ENCODE peak calls at places on chromosome 10, in six cellular contexts. One of them, this sample, is unnamed. For H3K9me3, the result is how much of the 10 kb centered on the place peaks cover.

GRCh38 chr10:26494018-26494417 is 55.9 kb downstream of the APBB1IP start:
- DNase-seq in right cardiac atrium: no peak
- DNase-seq in CD4-positive, alpha-beta memory T cell: no peak
- DNase-seq in GM23248: no peak
- DNase-seq in A673: no peak
- DNase-seq in HepG2: no peak
- DNase-seq in this sample: no peak

GRCh38 chr10:122140941-122141623 is 130.0 kb upstream of the BTBD16 start:
- DNase-seq in HepG2: peak
- DNase-seq in CD4-positive, alpha-beta memory T cell: no peak
- DNase-seq in GM23248: peak
- DNase-seq in A673: no peak
- DNase-seq in right cardiac atrium: peak
- DNase-seq in this sample: peak

GRCh38 chr10:93357680-93358079 is 124.5 kb downstream of the MYOF start:
- DNase-seq in A673: peak
- DNase-seq in CD4-positive, alpha-beta memory T cell: peak
- DNase-seq in right cardiac atrium: no peak
- DNase-seq in HepG2: peak
- DNase-seq in GM23248: peak
- DNase-seq in this sample: no peak

GRCh38 chr10:69831231-69831855 is 29.6 kb downstream of the COL13A1 start:
- DNase-seq in right cardiac atrium: no peak
- DNase-seq in CD4-positive, alpha-beta memory T cell: no peak
- DNase-seq in A673: no peak
- DNase-seq in GM23248: peak
- DNase-seq in HepG2: no peak
- DNase-seq in this sample: no peak

GRCh38 chr10:3525832-3526449 is 259.1 kb downstream of the KLF6 start:
- DNase-seq in A673: peak
- DNase-seq in CD4-positive, alpha-beta memory T cell: no peak
- DNase-seq in HepG2: peak
- DNase-seq in right cardiac atrium: peak
- DNase-seq in GM23248: peak
- DNase-seq in this sample: peak

GRCh38 chr10:49612513-49613159 is 1.2 kb upstream of the CHAT start:
- DNase-seq in GM23248: no peak
- DNase-seq in A673: peak
- DNase-seq in HepG2: peak
- DNase-seq in CD4-positive, alpha-beta memory T cell: no peak
- DNase-seq in right cardiac atrium: no peak
- DNase-seq in this sample: peak

GRCh38 chr10:103513383-103514060 is 20.0 kb downstream of the NEURL1 start:
- DNase-seq in A673: no peak
- DNase-seq in HepG2: no peak
- DNase-seq in right cardiac atrium: no peak
- DNase-seq in CD4-positive, alpha-beta memory T cell: no peak
- DNase-seq in GM23248: no peak
- DNase-seq in this sample: peak

GRCh38 chr10:103986360-103986759 is 19.4 kb downstream of the SLK start:
- DNase-seq in CD4-positive, alpha-beta memory T cell: no peak
- DNase-seq in right cardiac atrium: no peak
- DNase-seq in GM23248: no peak
- DNase-seq in HepG2: no peak
- DNase-seq in A673: no peak
- DNase-seq in this sample: no peak

GRCh38 chr10:129531195-129531968 is 64.3 kb downstream of the MGMT start:
- DNase-seq in right cardiac atrium: no peak
- DNase-seq in GM23248: peak
- DNase-seq in CD4-positive, alpha-beta memory T cell: no peak
- DNase-seq in HepG2: peak
- DNase-seq in A673: peak
- DNase-seq in this sample: peak

GRCh38 chr10:52486840-52487611 is 172.9 kb downstream of the DKK1 start:
- DNase-seq in GM23248: peak
- DNase-seq in CD4-positive, alpha-beta memory T cell: no peak
- DNase-seq in HepG2: no peak
- DNase-seq in A673: no peak
- DNase-seq in right cardiac atrium: no peak
- DNase-seq in this sample: peak

GRCh38 chr10:49243610-49244283 is 55.2 kb upstream of the C10orf71 start:
- DNase-seq in A673: no peak
- DNase-seq in GM23248: no peak
- DNase-seq in CD4-positive, alpha-beta memory T cell: no peak
- DNase-seq in right cardiac atrium: no peak
- DNase-seq in HepG2: no peak
- DNase-seq in this sample: no peak

GRCh38 chr10:86203162-86203905 is 163.3 kb downstream of the GRID1 start:
- DNase-seq in GM23248: peak
- DNase-seq in A673: peak
- DNase-seq in CD4-positive, alpha-beta memory T cell: no peak
- DNase-seq in right cardiac atrium: no peak
- DNase-seq in HepG2: peak
- DNase-seq in this sample: no peak

GRCh38 chr10:97770265-97770664 is 1.5 kb downstream of the SFRP5 start:
- DNase-seq in HepG2: no peak
- DNase-seq in A673: no peak
- DNase-seq in GM23248: no peak
- DNase-seq in right cardiac atrium: no peak
- DNase-seq in CD4-positive, alpha-beta memory T cell: no peak
- DNase-seq in this sample: peak

GRCh38 chr10:21441625-21442024 is 83.9 kb downstream of the SKIDA1 start:
- DNase-seq in CD4-positive, alpha-beta memory T cell: no peak
- DNase-seq in HepG2: no peak
- DNase-seq in right cardiac atrium: no peak
- DNase-seq in A673: no peak
- DNase-seq in GM23248: no peak
- DNase-seq in this sample: no peak

GRCh38 chr10:113746188-113746950 is 5.1 kb upstream of the PLEKHS1 start:
- DNase-seq in HepG2: peak
- DNase-seq in CD4-positive, alpha-beta memory T cell: no peak
- DNase-seq in right cardiac atrium: peak
- DNase-seq in GM23248: peak
- DNase-seq in A673: peak
- DNase-seq in this sample: no peak

GRCh38 chr10:4398602-4399001 is 427.4 kb upstream of the AKR1E2 start:
- DNase-seq in CD4-positive, alpha-beta memory T cell: no peak
- DNase-seq in A673: no peak
- DNase-seq in GM23248: no peak
- DNase-seq in right cardiac atrium: no peak
- DNase-seq in HepG2: no peak
- DNase-seq in this sample: no peak

GRCh38 chr10:114374141-114374791 is 30.0 kb downstream of the AFAP1L2 start:
- DNase-seq in CD4-positive, alpha-beta memory T cell: no peak
- DNase-seq in HepG2: no peak
- DNase-seq in A673: no peak
- DNase-seq in GM23248: peak
- DNase-seq in right cardiac atrium: peak
- DNase-seq in this sample: no peak

GRCh38 chr10:121696854-121697253 is 98.6 kb upstream of the FGFR2 start:
- DNase-seq in GM23248: peak
- DNase-seq in HepG2: peak
- DNase-seq in A673: peak
- DNase-seq in right cardiac atrium: no peak
- DNase-seq in CD4-positive, alpha-beta memory T cell: no peak
- DNase-seq in this sample: no peak

GRCh38 chr10:125520968-125521367 is 162.0 kb downstream of the TEX36 start:
- DNase-seq in GM23248: no peak
- DNase-seq in A673: no peak
- DNase-seq in CD4-positive, alpha-beta memory T cell: no peak
- DNase-seq in right cardiac atrium: no peak
- DNase-seq in HepG2: no peak
- DNase-seq in this sample: no peak

GRCh38 chr10:77603529-77603927 is 34.1 kb downstream of the KCNMA1 start:
- DNase-seq in CD4-positive, alpha-beta memory T cell: no peak
- DNase-seq in HepG2: no peak
- DNase-seq in right cardiac atrium: no peak
- DNase-seq in GM23248: peak
- DNase-seq in A673: no peak
- DNase-seq in this sample: peak

GRCh38 chr10:21523557-21524008 is 1.9 kb downstream of the SKIDA1 start:
- DNase-seq in right cardiac atrium: no peak
- DNase-seq in A673: peak
- DNase-seq in CD4-positive, alpha-beta memory T cell: no peak
- DNase-seq in HepG2: peak
- DNase-seq in GM23248: peak
- DNase-seq in this sample: no peak

GRCh38 chr10:119272736-119273135 is 65.4 kb downstream of the GRK5 start:
- DNase-seq in HepG2: no peak
- DNase-seq in A673: no peak
- DNase-seq in CD4-positive, alpha-beta memory T cell: no peak
- DNase-seq in right cardiac atrium: no peak
- DNase-seq in GM23248: no peak
- DNase-seq in this sample: no peak

GRCh38 chr10:16843252-16843870 is 26.1 kb upstream of the RSU1 start:
- DNase-seq in HepG2: peak
- DNase-seq in GM23248: peak
- DNase-seq in A673: peak
- DNase-seq in CD4-positive, alpha-beta memory T cell: peak
- DNase-seq in right cardiac atrium: no peak
- DNase-seq in this sample: peak

GRCh38 chr10:124149681-124150080 is 56.3 kb upstream of the CHST15 start:
- DNase-seq in GM23248: no peak
- DNase-seq in right cardiac atrium: no peak
- DNase-seq in A673: peak
- DNase-seq in HepG2: no peak
- DNase-seq in CD4-positive, alpha-beta memory T cell: no peak
- DNase-seq in this sample: no peak

GRCh38 chr10:43336641-43337318 is 34.7 kb upstream of the FXYD4 start:
- DNase-seq in CD4-positive, alpha-beta memory T cell: no peak
- DNase-seq in GM23248: no peak
- DNase-seq in HepG2: no peak
- DNase-seq in A673: no peak
- DNase-seq in right cardiac atrium: no peak
- DNase-seq in this sample: peak

GRCh38 chr10:33455029-33455428 is 120.6 kb upstream of the NRP1 start:
- DNase-seq in right cardiac atrium: no peak
- DNase-seq in HepG2: peak
- DNase-seq in GM23248: no peak
- DNase-seq in A673: no peak
- DNase-seq in CD4-positive, alpha-beta memory T cell: no peak
- DNase-seq in this sample: no peak

GRCh38 chr10:91162050-91162494 is 58.4 kb upstream of the PCGF5 start:
- DNase-seq in CD4-positive, alpha-beta memory T cell: peak
- DNase-seq in right cardiac atrium: no peak
- DNase-seq in GM23248: peak
- DNase-seq in HepG2: peak
- DNase-seq in A673: no peak
- DNase-seq in this sample: peak

DNA sequence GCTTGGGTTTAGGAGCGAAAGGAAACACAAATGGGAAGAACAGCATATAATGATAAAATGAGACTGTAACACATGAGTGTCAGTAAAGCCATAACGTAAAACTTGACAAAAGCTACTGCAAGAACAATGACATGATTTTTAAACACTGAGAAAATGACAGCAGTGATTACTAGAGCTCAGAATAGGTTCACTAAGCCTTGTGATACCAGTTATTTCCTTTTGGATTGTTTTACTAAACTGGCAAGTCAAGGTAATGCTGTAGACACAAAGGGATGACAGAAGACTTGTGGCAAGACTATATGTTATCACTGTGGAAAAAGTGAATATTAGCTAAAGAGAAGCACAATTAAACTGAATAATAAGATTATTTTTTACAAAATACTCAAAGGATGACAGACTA is 12.7 kb downstream of the NCOA4 start:
- DNase-seq in A673: no peak
- DNase-seq in right cardiac atrium: no peak
- DNase-seq in CD4-positive, alpha-beta memory T cell: no peak
- DNase-seq in HepG2: no peak
- DNase-seq in GM23248: no peak
- DNase-seq in this sample: no peak
- H3K27ac ChIP-seq in A673: no peak
- H3K27ac ChIP-seq in right cardiac atrium: no peak
- H3K27ac ChIP-seq in CD4-positive, alpha-beta memory T cell: no peak
- H3K27ac ChIP-seq in HepG2: no peak
- H3K27ac ChIP-seq in GM23248: peak
- H3K27ac ChIP-seq in this sample: peak

GRCh38 chr10:62626096-62626495 is 178.4 kb upstream of the ADO start:
- DNase-seq in GM23248: no peak
- DNase-seq in A673: no peak
- DNase-seq in HepG2: no peak
- DNase-seq in right cardiac atrium: no peak
- DNase-seq in CD4-positive, alpha-beta memory T cell: no peak
- DNase-seq in this sample: no peak
- H3K4me3 ChIP-seq in GM23248: peak
- H3K4me3 ChIP-seq in A673: no peak
- H3K4me3 ChIP-seq in HepG2: no peak
- H3K4me3 ChIP-seq in right cardiac atrium: no peak
- H3K4me3 ChIP-seq in CD4-positive, alpha-beta memory T cell: no peak
- H3K4me3 ChIP-seq in this sample: no peak

DNA sequence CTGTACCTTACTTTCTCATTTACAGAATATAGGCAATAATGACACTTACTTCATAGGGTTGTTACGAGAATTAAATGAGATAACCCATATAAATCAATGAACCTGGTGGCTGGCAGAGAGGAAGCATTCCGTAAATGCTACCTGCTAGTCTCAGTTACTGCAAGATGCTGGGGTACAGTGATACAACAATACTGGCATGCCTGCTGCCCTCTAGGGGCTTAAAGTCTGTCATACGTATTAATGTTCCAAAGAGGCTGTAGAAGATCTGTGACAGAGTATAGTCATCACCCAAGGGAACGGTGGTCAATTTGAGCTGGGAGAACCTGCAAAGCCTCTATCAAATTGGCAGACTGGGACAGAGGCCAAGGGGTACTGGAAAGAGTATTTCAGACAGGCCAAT is 421.5 kb downstream of the GPAM start:
- DNase-seq in CD4-positive, alpha-beta memory T cell: no peak
- DNase-seq in HepG2: no peak
- DNase-seq in A673: peak
- DNase-seq in right cardiac atrium: no peak
- DNase-seq in GM23248: peak
- DNase-seq in this sample: no peak
- H3K9me3 ChIP-seq in CD4-positive, alpha-beta memory T cell: under half
- H3K9me3 ChIP-seq in HepG2: under half
- H3K9me3 ChIP-seq in A673: under half
- H3K9me3 ChIP-seq in right cardiac atrium: under half
- H3K9me3 ChIP-seq in GM23248: under half
- H3K9me3 ChIP-seq in this sample: under half

GRCh38 chr10:5830629-5831445 is 17.6 kb upstream of the GDI2 start:
- DNase-seq in CD4-positive, alpha-beta memory T cell: no peak
- DNase-seq in A673: no peak
- DNase-seq in right cardiac atrium: no peak
- DNase-seq in GM23248: no peak
- DNase-seq in HepG2: no peak
- DNase-seq in this sample: no peak

GRCh38 chr10:5828725-5829124 is 15.5 kb upstream of the GDI2 start:
- DNase-seq in HepG2: no peak
- DNase-seq in right cardiac atrium: no peak
- DNase-seq in CD4-positive, alpha-beta memory T cell: no peak
- DNase-seq in GM23248: no peak
- DNase-seq in A673: no peak
- DNase-seq in this sample: no peak

GRCh38 chr10:5831446-5831782 is 18.2 kb upstream of the GDI2 start:
- DNase-seq in A673: no peak
- DNase-seq in GM23248: no peak
- DNase-seq in right cardiac atrium: no peak
- DNase-seq in CD4-positive, alpha-beta memory T cell: no peak
- DNase-seq in HepG2: peak
- DNase-seq in this sample: no peak

GRCh38 chr10:5829267-5829666 is 16.0 kb upstream of the GDI2 start:
- DNase-seq in A673: no peak
- DNase-seq in HepG2: no peak
- DNase-seq in right cardiac atrium: no peak
- DNase-seq in CD4-positive, alpha-beta memory T cell: no peak
- DNase-seq in GM23248: no peak
- DNase-seq in this sample: no peak

GRCh38 chr10:5827841-5828240 is 14.6 kb upstream of the GDI2 start:
- DNase-seq in A673: no peak
- DNase-seq in CD4-positive, alpha-beta memory T cell: no peak
- DNase-seq in HepG2: no peak
- DNase-seq in right cardiac atrium: no peak
- DNase-seq in GM23248: no peak
- DNase-seq in this sample: no peak
- H3K27ac ChIP-seq in A673: no peak
- H3K27ac ChIP-seq in CD4-positive, alpha-beta memory T cell: no peak
- H3K27ac ChIP-seq in HepG2: no peak
- H3K27ac ChIP-seq in right cardiac atrium: no peak
- H3K27ac ChIP-seq in GM23248: no peak
- H3K27ac ChIP-seq in this sample: no peak